ENCODE peak calls at places on chromosomes 16 and 17, in seven cellular contexts. X, E, I, A, V, F and C are unnamed samples.

GRCh38 chr17:44159519-44160210 is 10.8 kb upstream of the ASB16 start:
- DNase-seq in X (no peak), E (peak), I (no peak), A (no peak), V (no peak), F (no peak), C (no peak)

GRCh38 chr17:1985686-1986085 is 39.4 kb downstream of the RTN4RL1 start:
- DNase-seq in X (no peak), E (no peak), I (no peak), A (no peak), V (no peak), F (no peak), C (no peak)

GRCh38 chr16:17556276-17557052 is 85.7 kb upstream of the XYLT1 start:
- DNase-seq in X (no peak), E (peak), I (peak), A (peak), V (no peak), F (peak), C (peak)

GRCh38 chr17:31392002-31392855 is 754 bp downstream of the RAB11FIP4 start:
- DNase-seq in X (no peak), E (no peak), I (no peak), A (peak), V (peak), F (no peak), C (no peak)

GRCh38 chr17:2179615-2180295 is 123.8 kb downstream of the SMG6 start:
- DNase-seq in X (no peak), E (no peak), I (no peak), A (peak), V (no peak), F (no peak), C (no peak)

GRCh38 chr17:49730078-49730786 is 22.5 kb upstream of the SLC35B1 start:
- DNase-seq in X (no peak), E (no peak), I (no peak), A (no peak), V (no peak), F (no peak), C (no peak)

GRCh38 chr16:4631444-4631843 is 6.8 kb downstream of the MGRN1 start:
- DNase-seq in X (no peak), E (no peak), I (no peak), A (no peak), V (no peak), F (no peak), C (no peak)

GRCh38 chr17:48612854-48613691 is 2.0 kb downstream of the HOXB8 start:
- DNase-seq in X (no peak), E (no peak), I (no peak), A (peak), V (no peak), F (peak), C (no peak)

GRCh38 chr16:30381351-30382041 is 865 bp downstream of the SEPTIN1 start:
- DNase-seq in X (no peak), E (peak), I (no peak), A (no peak), V (no peak), F (no peak), C (no peak)

GRCh38 chr16:85759631-85760419 is 8.9 kb upstream of the C16orf74 start:
- DNase-seq in X (no peak), E (peak), I (no peak), A (no peak), V (peak), F (no peak), C (peak)

GRCh38 chr17:37742762-37743611 is 1.9 kb downstream of the HNF1B start:
- DNase-seq in X (no peak), E (no peak), I (no peak), A (peak), V (peak), F (peak), C (no peak)

GRCh38 chr16:19001788-19002187 is 18.1 kb downstream of the TMC7 start:
- DNase-seq in X (no peak), E (no peak), I (no peak), A (no peak), V (no peak), F (no peak), C (no peak)

GRCh38 chr17:8220783-8221662 is 10.6 kb upstream of the AURKB start:
- DNase-seq in X (peak), E (peak), I (peak), A (peak), V (peak), F (peak), C (peak)

GRCh38 chr17:81867123-81867951 is 3.8 kb downstream of the ARHGDIA start:
- DNase-seq in X (no peak), E (no peak), I (no peak), A (peak), V (peak), F (peak), C (peak)

GRCh38 chr16:27462200-27462845 is 60.3 kb downstream of the IL21R start:
- DNase-seq in X (no peak), E (no peak), I (no peak), A (no peak), V (no peak), F (no peak), C (no peak)

GRCh38 chr17:78563189-78564145 is 13.7 kb downstream of the DNAH17 start:
- DNase-seq in X (no peak), E (no peak), I (no peak), A (no peak), V (no peak), F (peak), C (no peak)

GRCh38 chr17:49577978-49578893 is 2.6 kb downstream of the NXPH3 start:
- DNase-seq in X (no peak), E (no peak), I (no peak), A (peak), V (no peak), F (no peak), C (no peak)

GRCh38 chr16:88940196-88941050 is 36.6 kb downstream of the CBFA2T3 start:
- DNase-seq in X (no peak), E (no peak), I (no peak), A (peak), V (peak), F (no peak), C (peak)

GRCh38 chr16:1466968-1467521 is 7.8 kb downstream of the CLCN7 start:
- DNase-seq in X (no peak), E (no peak), I (no peak), A (no peak), V (peak), F (no peak), C (peak)

GRCh38 chr16:30948087-30948955 is 547 bp upstream of the ORAI3 start:
- DNase-seq in X (no peak), E (peak), I (peak), A (peak), V (peak), F (peak), C (peak)

GRCh38 chr16:67397451-67397801 is 4.1 kb upstream of the TPPP3 start:
- DNase-seq in X (no peak), E (no peak), I (no peak), A (no peak), V (no peak), F (no peak), C (no peak)

GRCh38 chr16:67530013-67530939 is 1.6 kb downstream of the RIPOR1 start:
- DNase-seq in X (no peak), E (peak), I (no peak), A (peak), V (peak), F (no peak), C (peak)

GRCh38 chr17:76107507-76107906 is 3.9 kb upstream of the EXOC7 start:
- DNase-seq in X (no peak), E (no peak), I (peak), A (peak), V (no peak), F (peak), C (peak)

GRCh38 chr16:68417711-68418301 is 30.5 kb downstream of the SMPD3 start:
- DNase-seq in X (peak), E (no peak), I (no peak), A (no peak), V (no peak), F (no peak), C (peak)

GRCh38 chr17:68290955-68291835 is at the start of the genes ARSG and SLC16A6:
- DNase-seq in X (no peak), E (peak), I (peak), A (peak), V (peak), F (peak), C (peak)

GRCh38 chr17:35947156-35947585 is 3.7 kb upstream of the LYZL6 start:
- DNase-seq in X (no peak), E (peak), I (peak), A (peak), V (peak), F (peak), C (peak)

GRCh38 chr16:81494888-81495287 is 50.3 kb downstream of the CMIP start:
- DNase-seq in X (no peak), E (no peak), I (no peak), A (no peak), V (no peak), F (no peak), C (no peak)

GRCh38 chr16:82231021-82231787 is 61.2 kb upstream of the MPHOSPH6 start:
- DNase-seq in X (no peak), E (no peak), I (no peak), A (no peak), V (no peak), F (no peak), C (no peak)

GRCh38 chr17:73336613-73337400 is 25.0 kb upstream of the CDC42EP4 start:
- DNase-seq in X (no peak), E (no peak), I (no peak), A (peak), V (no peak), F (no peak), C (no peak)

GRCh38 chr17:75896360-75897075 is at the start of gene TRIM65:
- DNase-seq in X (no peak), E (peak), I (no peak), A (peak), V (peak), F (peak), C (peak)

GRCh38 chr17:73411330-73411747 is 99.5 kb upstream of the CDC42EP4 start:
- DNase-seq in X (no peak), E (no peak), I (no peak), A (no peak), V (no peak), F (no peak), C (no peak)

GRCh38 chr17:75404223-75404738 is 1.2 kb downstream of the GRB2 start:
- DNase-seq in X (no peak), E (peak), I (peak), A (peak), V (no peak), F (peak), C (peak)

GRCh38 chr16:4261557-4262172 is 11.2 kb downstream of the TFAP4 start:
- DNase-seq in X (no peak), E (peak), I (peak), A (peak), V (peak), F (peak), C (no peak)

GRCh38 chr17:77332034-77332971 is 191.5 kb downstream of the SEC14L1 start:
- DNase-seq in X (no peak), E (no peak), I (no peak), A (no peak), V (no peak), F (no peak), C (peak)

GRCh38 chr17:82882715-82883446 is 43.1 kb upstream of the ZNF750 start:
- DNase-seq in X (no peak), E (no peak), I (no peak), A (no peak), V (no peak), F (no peak), C (no peak)

GRCh38 chr17:21303441-21304065 is 19.0 kb downstream of the MAP2K3 start:
- DNase-seq in X (no peak), E (peak), I (no peak), A (no peak), V (no peak), F (no peak), C (no peak)
- TF ChIP-seq JUND in X (no peak), E (no peak), I (no peak), A (no peak), V (no peak), F (no peak), C (no peak)

DNA sequence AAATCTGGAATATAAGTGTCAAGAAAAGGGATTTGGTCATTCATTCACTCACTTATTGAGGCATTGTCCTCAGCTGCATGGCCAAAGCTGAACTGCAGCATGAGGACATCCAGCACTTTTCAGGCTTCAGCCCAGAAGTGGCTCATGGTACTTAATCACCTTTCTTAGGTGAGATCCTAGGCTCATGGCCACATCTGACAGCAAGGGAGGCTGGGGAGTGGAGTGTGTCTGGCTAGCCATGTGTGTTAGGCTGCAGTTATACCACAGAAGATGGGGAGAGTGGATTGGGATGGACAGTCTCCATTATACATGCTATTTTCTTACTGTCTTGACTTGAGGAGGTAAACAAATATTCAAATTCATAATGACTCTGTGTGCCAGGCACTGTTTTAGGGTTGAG is 68.8 kb downstream of the SHISA6 start:
- DNase-seq in X (no peak), E (no peak), I (no peak), A (no peak), V (no peak), F (no peak), C (no peak)
- TF ChIP-seq JUND in X (no peak), E (no peak), I (no peak), A (no peak), V (no peak), F (no peak), C (no peak)

GRCh38 chr16:84594725-84595038 is 23.2 kb downstream of the COTL1 start:
- DNase-seq in X (no peak), E (no peak), I (no peak), A (no peak), V (peak), F (no peak), C (no peak)

GRCh38 chr16:84592718-84593117 is 25.2 kb downstream of the COTL1 start:
- DNase-seq in X (no peak), E (no peak), I (no peak), A (no peak), V (no peak), F (no peak), C (no peak)

GRCh38 chr16:84595052-84595481 is 22.8 kb downstream of the COTL1 start:
- DNase-seq in X (no peak), E (no peak), I (no peak), A (no peak), V (no peak), F (no peak), C (no peak)

GRCh38 chr16:84596161-84596560 is 21.7 kb downstream of the COTL1 start:
- DNase-seq in X (no peak), E (no peak), I (no peak), A (no peak), V (no peak), F (no peak), C (no peak)

DNA sequence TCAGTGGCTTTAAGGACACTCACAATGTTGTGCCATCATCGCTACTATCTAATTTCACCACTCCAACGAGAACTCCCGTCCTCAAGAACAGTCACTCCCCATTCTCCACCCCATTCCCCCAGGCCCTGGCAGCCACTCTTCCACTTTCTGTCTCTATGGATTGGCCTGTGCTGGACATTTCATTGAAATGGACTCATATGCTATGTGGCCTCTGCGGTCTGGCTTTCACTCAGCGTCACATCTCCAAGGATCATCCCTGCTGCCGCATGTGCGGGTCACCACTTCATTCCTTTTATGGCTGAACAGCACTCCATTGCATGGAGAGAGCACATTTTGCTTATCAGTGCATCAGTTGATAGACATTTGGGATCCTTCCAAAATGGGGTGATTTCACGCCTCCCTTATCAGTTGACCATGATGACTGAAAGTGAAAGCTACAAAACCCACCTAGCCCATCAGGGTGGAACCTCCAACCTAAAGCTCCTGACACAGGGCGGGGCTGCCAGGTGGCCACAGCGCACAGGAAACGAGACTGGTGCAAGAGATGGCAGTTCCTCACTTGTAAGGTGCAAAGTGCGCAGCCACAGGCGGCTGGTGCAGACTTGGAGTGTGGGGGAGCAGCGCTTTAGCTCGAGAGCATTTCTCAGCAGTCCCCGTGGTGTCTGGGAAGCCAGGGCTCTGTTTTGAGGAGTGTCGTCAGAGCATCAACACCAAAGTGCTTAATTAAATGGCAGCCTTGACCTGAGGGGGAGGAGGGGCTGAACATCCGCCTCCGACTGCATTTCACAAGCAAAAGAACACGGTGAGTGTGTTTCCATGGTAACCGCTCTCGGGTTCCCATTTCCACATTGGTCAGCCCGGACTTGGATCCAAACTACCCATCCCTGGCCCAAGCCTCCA is 23.8 kb downstream of the COTL1 start:
- DNase-seq in X (peak), E (peak), I (no peak), A (peak), V (no peak), F (peak), C (no peak)
- TF ChIP-seq JUND in X (peak), E (peak), I (no peak), A (no peak), V (no peak), F (no peak), C (no peak)

GRCh38 chr17:869567-870530 is 87.7 kb downstream of the MRM3 start:
- DNase-seq in X (no peak), E (no peak), I (peak), A (no peak), V (no peak), F (no peak), C (peak)
- TF ChIP-seq JUND in X (no peak), E (no peak), I (no peak), A (no peak), V (no peak), F (no peak), C (no peak)